ENCODE peak calls at places on chromosomes 4 and X, in eight cellular contexts. One of them, this sample, is unnamed.

GRCh38 chr4:7813674-7814073 is 126.0 kb downstream of the AFAP1 start:
- DNase-seq in tibial nerve: no peak
- DNase-seq in K562: no peak
- DNase-seq in transverse colon: no peak
- DNase-seq in uterus: no peak
- DNase-seq in stomach: no peak
- DNase-seq in A549: peak; percentile 68
- DNase-seq in ovary: no peak
- DNase-seq in this sample: no peak

GRCh38 chr4:30825008-30825765 is 105.0 kb downstream of the PCDH7 start:
- DNase-seq in transverse colon: no peak
- DNase-seq in stomach: no peak
- DNase-seq in uterus: no peak
- DNase-seq in A549: no peak
- DNase-seq in tibial nerve: no peak
- DNase-seq in K562: no peak
- DNase-seq in ovary: no peak
- DNase-seq in this sample: no peak

GRCh38 chrX:66360894-66361293 is 196.8 kb downstream of the HEPH start:
- DNase-seq in ovary: no peak
- DNase-seq in tibial nerve: no peak
- DNase-seq in transverse colon: no peak
- DNase-seq in uterus: no peak
- DNase-seq in stomach: no peak
- DNase-seq in A549: no peak
- DNase-seq in K562: no peak
- DNase-seq in this sample: no peak

GRCh38 chrX:110258552-110258951 is 59.3 kb downstream of the AMMECR1 start:
- DNase-seq in uterus: no peak
- DNase-seq in K562: no peak
- DNase-seq in A549: no peak
- DNase-seq in tibial nerve: no peak
- DNase-seq in stomach: no peak
- DNase-seq in transverse colon: no peak
- DNase-seq in ovary: no peak
- DNase-seq in this sample: no peak

GRCh38 chrX:8663325-8663724 is 68.6 kb downstream of the ANOS1 start:
- DNase-seq in uterus: no peak
- DNase-seq in transverse colon: no peak
- DNase-seq in tibial nerve: no peak
- DNase-seq in stomach: no peak
- DNase-seq in K562: no peak
- DNase-seq in A549: no peak
- DNase-seq in ovary: no peak
- DNase-seq in this sample: no peak

GRCh38 chrX:146238173-146238572 is 420.5 kb downstream of the SLITRK2 start:
- DNase-seq in K562: no peak
- DNase-seq in ovary: no peak
- DNase-seq in A549: no peak
- DNase-seq in uterus: no peak
- DNase-seq in transverse colon: no peak
- DNase-seq in stomach: no peak
- DNase-seq in tibial nerve: no peak
- DNase-seq in this sample: no peak

GRCh38 chr4:78174931-78175330 is 117.8 kb downstream of the FRAS1 start:
- DNase-seq in ovary: no peak
- DNase-seq in uterus: no peak
- DNase-seq in tibial nerve: no peak
- DNase-seq in A549: no peak
- DNase-seq in K562: no peak
- DNase-seq in stomach: no peak
- DNase-seq in transverse colon: no peak
- DNase-seq in this sample: no peak

GRCh38 chr4:19402666-19403065 is 849.0 kb upstream of the SLIT2 start:
- DNase-seq in K562: no peak
- DNase-seq in ovary: no peak
- DNase-seq in transverse colon: no peak
- DNase-seq in tibial nerve: no peak
- DNase-seq in A549: no peak
- DNase-seq in uterus: no peak
- DNase-seq in stomach: no peak
- DNase-seq in this sample: no peak

GRCh38 chrX:112477653-112478052 is 202.1 kb downstream of the LHFPL1 start:
- DNase-seq in stomach: no peak
- DNase-seq in tibial nerve: no peak
- DNase-seq in K562: no peak
- DNase-seq in ovary: no peak
- DNase-seq in uterus: no peak
- DNase-seq in A549: no peak
- DNase-seq in transverse colon: no peak
- DNase-seq in this sample: no peak

DNA sequence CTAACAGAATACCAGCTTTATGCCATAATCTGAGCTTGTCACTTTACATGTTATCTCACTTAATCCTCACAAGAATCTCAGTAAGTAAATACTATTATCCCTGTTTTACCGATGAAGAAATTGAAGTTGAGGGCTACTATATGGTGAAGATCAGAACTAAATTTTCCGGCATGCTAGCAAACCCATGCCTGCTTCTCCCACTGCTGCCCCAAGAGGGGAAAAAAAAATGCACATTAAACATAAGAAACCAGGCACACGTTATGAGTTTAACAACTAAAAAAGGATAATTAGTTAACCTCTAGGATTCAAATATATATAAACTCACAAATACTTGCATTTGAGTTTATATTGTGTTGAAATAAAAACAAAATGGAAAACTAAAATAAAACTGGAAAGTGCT is 10.8 kb downstream of the SLC10A7 start:
- DNase-seq in A549: no peak
- DNase-seq in tibial nerve: no peak
- DNase-seq in transverse colon: no peak
- DNase-seq in uterus: no peak
- DNase-seq in ovary: no peak
- DNase-seq in stomach: no peak
- DNase-seq in K562: no peak
- DNase-seq in this sample: no peak
- TF ChIP-seq CTCF in A549: no peak
- TF ChIP-seq CTCF in tibial nerve: no peak
- TF ChIP-seq CTCF in transverse colon: no peak
- TF ChIP-seq CTCF in uterus: no peak
- TF ChIP-seq CTCF in ovary: no peak
- TF ChIP-seq CTCF in stomach: no peak
- TF ChIP-seq CTCF in K562: no peak
- TF ChIP-seq CTCF in this sample: no peak

DNA sequence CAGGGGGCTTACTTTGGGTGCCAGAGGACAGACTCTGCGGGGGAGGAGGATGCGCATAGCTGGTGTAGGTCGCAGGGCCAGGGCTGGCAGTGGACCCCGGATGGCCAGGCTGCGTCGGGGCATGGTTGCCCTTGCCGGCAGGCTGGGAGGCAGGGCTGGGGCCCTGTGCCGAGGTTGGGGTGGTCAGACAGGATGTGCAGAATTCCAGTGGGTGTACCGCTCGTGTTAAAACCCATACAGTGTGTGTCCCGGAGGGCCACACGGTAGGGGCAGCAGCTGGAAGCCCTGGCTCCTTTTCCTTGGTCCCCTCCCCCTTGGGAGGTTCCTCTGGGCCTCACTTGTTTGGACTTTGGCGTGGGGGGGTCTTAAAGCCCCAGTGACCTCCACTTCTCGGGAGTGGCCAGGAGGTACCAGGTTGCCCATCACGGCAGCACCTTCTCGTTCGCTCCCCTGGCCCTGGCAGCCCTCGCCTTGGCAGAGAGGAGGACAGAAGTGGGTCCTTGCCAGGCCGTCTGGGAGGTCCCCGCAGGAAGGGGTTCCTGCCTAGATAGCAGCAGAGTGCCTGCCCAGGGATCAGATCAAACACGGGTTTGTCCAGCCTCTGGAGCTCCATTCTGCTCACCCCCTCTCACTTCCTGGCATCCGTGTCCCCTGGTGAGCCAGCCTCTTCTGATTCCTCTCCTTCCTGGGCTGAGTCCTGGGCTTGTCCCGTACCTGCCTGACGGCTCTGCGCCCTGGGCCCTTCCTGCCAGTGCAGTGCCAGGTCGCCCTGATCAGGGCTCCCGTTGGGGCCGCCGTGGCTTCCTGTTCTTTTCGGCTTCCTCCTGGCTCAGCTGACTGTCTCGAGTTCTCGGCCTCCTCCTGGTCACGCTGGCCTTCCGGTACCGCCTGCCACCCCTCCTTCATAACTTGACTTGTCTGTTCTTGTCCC is 56.7 kb upstream of the HGFAC start:
- DNase-seq in uterus: no peak
- DNase-seq in A549: no peak
- DNase-seq in tibial nerve: no peak
- DNase-seq in stomach: no peak
- DNase-seq in ovary: peak; percentile 36
- DNase-seq in K562: no peak
- DNase-seq in transverse colon: peak; percentile 41
- DNase-seq in this sample: no peak
- TF ChIP-seq POLR2A in uterus: no peak
- TF ChIP-seq POLR2A in A549: no peak
- TF ChIP-seq POLR2A in tibial nerve: no peak
- TF ChIP-seq POLR2A in stomach: no peak
- TF ChIP-seq POLR2A in ovary: no peak
- TF ChIP-seq POLR2A in K562: no peak
- TF ChIP-seq POLR2A in transverse colon: peak; percentile 49
- TF ChIP-seq POLR2A in this sample: no peak

DNA sequence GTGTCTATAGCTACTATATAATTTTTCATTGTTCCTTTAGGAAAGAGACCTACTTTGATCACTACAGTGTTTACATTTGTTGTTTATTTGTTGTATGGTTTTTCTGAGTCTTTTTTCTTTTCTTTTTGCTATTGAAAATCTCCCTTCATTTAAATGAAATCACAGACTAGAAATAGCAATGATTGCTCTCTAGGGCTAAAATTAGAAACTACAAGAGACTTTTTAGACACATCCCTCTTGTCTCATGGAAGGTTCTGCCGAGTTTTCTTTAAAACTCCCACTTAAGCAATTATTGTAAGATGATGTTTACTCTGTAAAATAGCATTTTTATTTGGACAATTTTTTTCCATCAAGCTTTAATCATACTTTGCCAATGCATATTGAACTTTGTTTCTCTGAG is 136.6 kb downstream of the PALLD start:
- DNase-seq in K562: no peak
- DNase-seq in A549: no peak
- DNase-seq in transverse colon: no peak
- DNase-seq in ovary: no peak
- DNase-seq in tibial nerve: no peak
- DNase-seq in uterus: no peak
- DNase-seq in stomach: no peak
- DNase-seq in this sample: no peak
- H3K4me1 ChIP-seq in K562: no peaks in the 10 kb centered on the region
- H3K4me1 ChIP-seq in A549: peaks cover 57% of the 10 kb centered on the region
- H3K4me1 ChIP-seq in transverse colon: peaks cover 31% of the 10 kb centered on the region
- H3K4me1 ChIP-seq in ovary: peaks cover 7% of the 10 kb centered on the region
- H3K4me1 ChIP-seq in tibial nerve: peaks cover 21% of the 10 kb centered on the region
- H3K4me1 ChIP-seq in uterus: peaks cover 3% of the 10 kb centered on the region
- H3K4me1 ChIP-seq in stomach: peaks cover 12% of the 10 kb centered on the region
- H3K4me1 ChIP-seq in this sample: no peaks in the 10 kb centered on the region

GRCh38 chrX:76253432-76253831 is 80.6 kb downstream of the PBDC1 start:
- DNase-seq in tibial nerve: no peak
- DNase-seq in stomach: peak; percentile 28
- DNase-seq in A549: peak; percentile 53
- DNase-seq in transverse colon: peak; percentile 31
- DNase-seq in K562: peak; percentile 6
- DNase-seq in ovary: no peak
- DNase-seq in uterus: peak; percentile 21
- DNase-seq in this sample: peak; percentile 21
- TF ChIP-seq CTCF in tibial nerve: peak; percentile 16
- TF ChIP-seq CTCF in stomach: peak; percentile 22
- TF ChIP-seq CTCF in A549: peak; percentile 39
- TF ChIP-seq CTCF in transverse colon: peak; percentile 40
- TF ChIP-seq CTCF in K562: peak; percentile 30
- TF ChIP-seq CTCF in ovary: peak; percentile 23
- TF ChIP-seq CTCF in uterus: peak; percentile 38
- TF ChIP-seq CTCF in this sample: peak; percentile 57

GRCh38 chrX:47815901-47816845 is 20.5 kb upstream of the ZNF81 start:
- DNase-seq in A549: peak; percentile 26
- DNase-seq in tibial nerve: no peak
- DNase-seq in transverse colon: peak; percentile 49
- DNase-seq in ovary: no peak
- DNase-seq in K562: no peak
- DNase-seq in uterus: no peak
- DNase-seq in stomach: no peak
- DNase-seq in this sample: no peak
- TF ChIP-seq POLR2A in A549: no peak
- TF ChIP-seq POLR2A in tibial nerve: no peak
- TF ChIP-seq POLR2A in transverse colon: no peak
- TF ChIP-seq POLR2A in ovary: no peak
- TF ChIP-seq POLR2A in K562: no peak
- TF ChIP-seq POLR2A in uterus: no peak
- TF ChIP-seq POLR2A in stomach: no peak
- TF ChIP-seq POLR2A in this sample: no peak

GRCh38 chr4:101256222-101256621 is 91.1 kb downstream of the PPP3CA start:
- DNase-seq in A549: no peak
- DNase-seq in ovary: no peak
- DNase-seq in uterus: no peak
- DNase-seq in K562: no peak
- DNase-seq in transverse colon: no peak
- DNase-seq in tibial nerve: no peak
- DNase-seq in stomach: peak; percentile 58
- DNase-seq in this sample: no peak
- H3K4me1 ChIP-seq in A549: peaks cover 10% of the 10 kb centered on the region
- H3K4me1 ChIP-seq in ovary: peaks cover 9% of the 10 kb centered on the region
- H3K4me1 ChIP-seq in uterus: no peaks in the 10 kb centered on the region
- H3K4me1 ChIP-seq in K562: no peaks in the 10 kb centered on the region
- H3K4me1 ChIP-seq in transverse colon: peaks cover 73% of the 10 kb centered on the region
- H3K4me1 ChIP-seq in tibial nerve: peaks cover 7% of the 10 kb centered on the region
- H3K4me1 ChIP-seq in stomach: peaks cover 45% of the 10 kb centered on the region
- H3K4me1 ChIP-seq in this sample: peaks cover 9% of the 10 kb centered on the region